ENCODE peak calls at places on chromosomes 6 and 20, in eight cellular contexts. O is A549, S is IMR-90, Q is left ventricle myocardium inferior, I is HL-60, J is WERI-Rb-1, H is fibroblast of lung, T is GM12865. G is an unnamed sample.
A peak's percentile ranks its signal among the peaks of the same experiment; 100 is the strongest.

GRCh38 chr6:101181006-101181405 is 212.5 kb upstream of the GRIK2 start:
- DNase-seq in O (no peak), S (no peak), Q (no peak), I (no peak), T (no peak), H (no peak), J (no peak), G (no peak)

GRCh38 chr6:152305672-152306071 is 331.5 kb downstream of the SYNE1 start:
- DNase-seq in S (peak; percentile 24), T (no peak), I (no peak), H (no peak), J (no peak), Q (no peak), O (no peak), G (no peak)

GRCh38 chr6:110178626-110179405 is 654 bp downstream of the WASF1 start:
- DNase-seq in J (peak; percentile 58), H (peak; percentile 62), O (peak; percentile 73), T (peak; percentile 53), Q (peak; percentile 15), I (peak; percentile 22), S (peak; percentile 53), G (peak; percentile 72)

GRCh38 chr6:28489366-28490190 is 26.0 kb downstream of the GPX6 start:
- DNase-seq in H (peak; percentile 80), I (peak; percentile 55), J (no peak), O (peak; percentile 91), T (peak; percentile 93), S (peak; percentile 74), Q (peak; percentile 20), G (peak; percentile 88)

GRCh38 chr6:95209007-95209406 is 368.3 kb upstream of the MANEA start:
- DNase-seq in Q (no peak), H (no peak), T (no peak), J (no peak), S (no peak), I (no peak), O (no peak), G (no peak)

GRCh38 chr6:35082046-35082732 is 59.0 kb downstream of the TCP11 start:
- DNase-seq in T (no peak), S (no peak), O (no peak), I (no peak), H (no peak), Q (no peak), J (no peak), G (no peak)

GRCh38 chr6:114092943-114093342 is 122.0 kb upstream of the HDAC2 start:
- DNase-seq in Q (no peak), O (no peak), I (no peak), J (no peak), S (no peak), T (peak; percentile 24), H (no peak), G (no peak)

GRCh38 chr6:24918641-24919403 is 16.9 kb downstream of the RIPOR2 start:
- DNase-seq in J (no peak), Q (no peak), T (peak; percentile 43), S (no peak), I (no peak), H (no peak), O (no peak), G (peak; percentile 24)

GRCh38 chr6:155486795-155487294 is 31.2 kb upstream of the NOX3 start:
- DNase-seq in H (no peak), Q (no peak), S (no peak), J (no peak), O (no peak), I (no peak), T (no peak), G (no peak)

GRCh38 chr6:149897015-149897697 is 757 bp downstream of the RAET1E start:
- DNase-seq in Q (peak; percentile 83), T (no peak), H (peak; percentile 89), J (no peak), S (peak; percentile 92), O (peak; percentile 46), I (no peak), G (peak; percentile 90)

GRCh38 chr6:90485615-90486277 is 101.1 kb downstream of the MAP3K7 start:
- DNase-seq in H (no peak), O (no peak), I (no peak), S (no peak), T (no peak), J (no peak), Q (no peak), G (no peak)

GRCh38 chr6:26104457-26105108 is 17.4 kb downstream of the HFE start:
- DNase-seq in J (peak; percentile 24), Q (no peak), H (no peak), S (no peak), I (no peak), T (peak; percentile 72), O (peak; percentile 75), G (no peak)

GRCh38 chr6:43817192-43817591 is 47.2 kb downstream of the VEGFA start:
- DNase-seq in T (peak; percentile 48), H (no peak), J (peak; percentile 76), S (peak; percentile 31), I (no peak), O (peak; percentile 62), Q (peak; percentile 52), G (peak; percentile 37)

GRCh38 chr20:8019998-8020247 is 362 bp upstream of the TMX4 start:
- DNase-seq in S (no peak), H (no peak), I (no peak), Q (no peak), T (peak; percentile 5), J (no peak), O (no peak), G (no peak)
- H3K4me3 ChIP-seq in S (peak overlapping the region; percentile 79), H (peak overlapping the region; percentile 81), I (peak overlapping the region; percentile 69), Q (peak overlapping the region; percentile 97), T (peak overlapping the region; percentile 74), J (peak overlapping the region; percentile 70), O (peak overlapping the region; percentile 67), G (peak overlapping the region; percentile 62)

DNA sequence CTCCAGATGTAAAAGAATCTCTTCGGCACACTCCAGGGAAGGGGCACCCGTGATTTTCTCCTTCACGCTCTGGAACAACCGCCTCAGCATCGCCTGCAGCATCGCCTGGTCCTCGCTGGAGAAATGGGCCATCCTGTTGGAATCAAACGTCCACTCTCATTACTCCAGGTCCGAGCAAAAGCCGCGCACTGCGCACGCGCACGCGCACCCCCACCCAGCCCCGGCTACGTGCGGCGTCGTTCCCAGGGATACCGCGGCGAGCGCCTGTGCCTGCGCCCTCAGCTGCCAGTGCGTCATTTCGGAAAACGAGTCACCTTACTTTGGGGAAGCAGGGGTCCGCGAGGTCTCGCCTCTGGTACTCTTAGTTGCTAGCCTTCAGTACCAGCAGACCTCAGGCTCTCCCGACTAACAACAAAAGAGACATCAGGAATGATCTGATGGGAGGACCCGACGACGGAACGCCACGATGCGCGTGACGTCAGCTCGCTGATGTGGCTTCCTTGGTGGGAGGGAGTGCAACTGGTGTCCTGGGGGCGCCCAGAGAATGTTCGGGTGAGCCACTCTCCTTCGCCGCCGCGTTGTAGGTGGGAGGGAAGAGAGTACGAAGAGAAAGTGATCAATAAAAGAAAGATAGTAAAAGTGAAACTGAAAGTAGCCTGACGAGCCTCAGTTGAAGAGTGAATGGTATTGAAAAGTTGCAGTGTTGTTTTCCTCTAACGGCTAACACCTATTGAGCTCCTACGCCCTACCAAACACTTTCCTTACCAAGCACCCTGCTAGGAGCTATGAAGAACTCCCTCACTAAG is at the start of gene TBC1D32:
- DNase-seq in Q (peak; percentile 92), S (peak; percentile 88), I (peak; percentile 57), O (peak; percentile 88), T (peak; percentile 92), J (peak; percentile 92), H (peak; percentile 87), G (peak; percentile 95)
- TF ChIP-seq CTCF in Q (peak; percentile 4), S (no peak), I (no peak), O (no peak), T (no peak), J (no peak), H (no peak), G (no peak)

GRCh38 chr20:62624325-62624690 is 18.0 kb upstream of the SLCO4A1 start:
- DNase-seq in T (peak; percentile 52), O (no peak), S (no peak), J (peak; percentile 43), Q (no peak), H (no peak), I (no peak), G (no peak)
- H3K4me3 ChIP-seq in T (peak overlapping the region; percentile 51), O (no peak overlapping the region), S (no peak overlapping the region), J (no peak overlapping the region), Q (peak overlapping the region; percentile 25), H (no peak overlapping the region), I (peak overlapping the region; percentile 35), G (no peak overlapping the region)

DNA sequence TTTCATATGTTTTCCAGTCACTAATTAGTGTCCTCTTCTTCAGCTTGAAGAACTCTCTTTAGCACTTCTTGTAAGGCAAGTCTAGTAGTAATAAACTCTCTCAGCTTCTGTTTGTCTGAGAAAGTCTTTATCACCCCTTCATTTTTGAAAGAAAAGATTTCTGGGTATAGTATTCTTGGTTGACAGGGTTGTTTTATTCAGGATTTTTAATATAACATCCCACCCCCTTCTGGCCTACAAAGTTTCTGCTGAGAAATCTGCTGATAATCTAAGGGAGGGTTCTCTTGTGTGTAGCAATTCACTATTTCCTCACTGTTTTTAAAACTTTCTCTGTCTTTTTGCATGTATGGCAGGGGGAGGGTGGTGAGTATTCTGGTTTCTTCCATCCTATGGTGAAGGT is 9.6 kb upstream of the WFDC11 start:
- DNase-seq in Q (no peak), H (no peak), J (no peak), O (no peak), T (no peak), S (no peak), I (no peak), G (no peak)
- TF ChIP-seq CTCF in Q (no peak), H (no peak), J (no peak), O (no peak), T (no peak), S (no peak), I (no peak), G (no peak)

GRCh38 chr20:45892049-45892816 is 1.1 kb downstream of the CTSA start:
- DNase-seq in H (no peak), S (peak; percentile 41), O (peak; percentile 50), J (peak; percentile 35), I (no peak), Q (no peak), T (no peak), G (peak; percentile 42)
- H3K4me3 ChIP-seq in H (peak overlapping the region; percentile 91), S (peak overlapping the region; percentile 74), O (peak overlapping the region; percentile 96), J (peak overlapping the region; percentile 60), I (peak overlapping the region; percentile 75), Q (peak overlapping the region; percentile 83), T (peak overlapping the region; percentile 95), G (peak overlapping the region; percentile 79)

DNA sequence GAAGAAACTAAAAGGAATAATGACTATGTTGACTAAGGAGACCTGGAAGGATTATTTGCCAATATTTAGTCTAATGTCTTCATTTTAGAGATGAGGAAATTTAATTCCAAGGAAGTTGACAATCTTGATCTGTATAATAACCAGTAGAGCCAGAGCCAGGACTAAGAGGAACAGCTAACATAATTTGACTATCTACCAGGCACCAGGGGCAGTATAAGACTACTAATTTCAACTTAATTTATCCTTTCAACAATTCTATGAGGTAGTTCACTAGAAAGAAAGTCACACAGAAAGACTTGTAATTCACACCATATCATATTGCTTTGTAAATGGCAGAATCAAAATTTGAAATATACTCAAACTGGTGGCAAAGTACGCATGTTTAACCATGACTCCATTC is 273.0 kb upstream of the STXBP5 start:
- DNase-seq in Q (no peak), S (no peak), J (no peak), H (no peak), O (no peak), T (no peak), I (no peak), G (peak; percentile 21)
- TF ChIP-seq CTCF in Q (no peak), S (peak; percentile 7), J (no peak), H (no peak), O (no peak), T (no peak), I (no peak), G (no peak)

G was measured in cardiac fibroblast.